ENCODE peak calls at places on chromosomes 7 and 10, in six cellular contexts. One of them, this sample, is unnamed.

GRCh38 chr10:111392159-111392558 is 315.3 kb downstream of the ADRA2A start:
- DNase-seq in endothelial cell of umbilical vein: no peak
- DNase-seq in H1: no peak
- DNase-seq in SK-N-SH: no peak
- DNase-seq in A549: no peak
- DNase-seq in HCT116: no peak
- DNase-seq in this sample: no peak

GRCh38 chr7:149772821-149773425 is 465 bp downstream of the ZNF467 start:
- DNase-seq in endothelial cell of umbilical vein: peak
- DNase-seq in SK-N-SH: no peak
- DNase-seq in HCT116: no peak
- DNase-seq in H1: no peak
- DNase-seq in A549: no peak
- DNase-seq in this sample: peak

GRCh38 chr7:142792129-142792528 is 21.4 kb downstream of the PRSS2 start:
- DNase-seq in SK-N-SH: no peak
- DNase-seq in endothelial cell of umbilical vein: no peak
- DNase-seq in H1: no peak
- DNase-seq in A549: no peak
- DNase-seq in HCT116: no peak
- DNase-seq in this sample: no peak

GRCh38 chr7:137000621-137001020 is 132.2 kb downstream of the CHRM2 start:
- DNase-seq in SK-N-SH: no peak
- DNase-seq in A549: no peak
- DNase-seq in HCT116: no peak
- DNase-seq in endothelial cell of umbilical vein: no peak
- DNase-seq in H1: no peak
- DNase-seq in this sample: no peak

GRCh38 chr10:3874988-3875841 is 90.2 kb upstream of the KLF6 start:
- DNase-seq in A549: no peak
- DNase-seq in H1: no peak
- DNase-seq in endothelial cell of umbilical vein: no peak
- DNase-seq in HCT116: no peak
- DNase-seq in SK-N-SH: no peak
- DNase-seq in this sample: no peak

GRCh38 chr7:94445696-94446194 is 51.0 kb downstream of the COL1A2 start:
- DNase-seq in SK-N-SH: no peak
- DNase-seq in A549: no peak
- DNase-seq in H1: no peak
- DNase-seq in HCT116: no peak
- DNase-seq in endothelial cell of umbilical vein: no peak
- DNase-seq in this sample: no peak

GRCh38 chr7:98266840-98267239 is 14.6 kb upstream of the BRI3 start:
- DNase-seq in endothelial cell of umbilical vein: no peak
- DNase-seq in H1: no peak
- DNase-seq in SK-N-SH: peak
- DNase-seq in A549: no peak
- DNase-seq in HCT116: no peak
- DNase-seq in this sample: peak

GRCh38 chr10:131251146-131251541 is 60.4 kb downstream of the TCERG1L start:
- DNase-seq in SK-N-SH: no peak
- DNase-seq in HCT116: no peak
- DNase-seq in A549: no peak
- DNase-seq in endothelial cell of umbilical vein: no peak
- DNase-seq in H1: no peak
- DNase-seq in this sample: no peak

GRCh38 chr7:127776776-127777390 is 124.9 kb downstream of the SND1 start:
- DNase-seq in HCT116: no peak
- DNase-seq in endothelial cell of umbilical vein: no peak
- DNase-seq in H1: no peak
- DNase-seq in SK-N-SH: no peak
- DNase-seq in A549: no peak
- DNase-seq in this sample: no peak

GRCh38 chr7:157386979-157387800 is 50.4 kb downstream of the DNAJB6 start:
- DNase-seq in endothelial cell of umbilical vein: peak
- DNase-seq in A549: peak
- DNase-seq in H1: peak
- DNase-seq in SK-N-SH: peak
- DNase-seq in HCT116: peak
- DNase-seq in this sample: peak

GRCh38 chr10:32629910-32630309 is 184.0 kb downstream of the CCDC7 start:
- DNase-seq in HCT116: no peak
- DNase-seq in H1: no peak
- DNase-seq in A549: no peak
- DNase-seq in endothelial cell of umbilical vein: no peak
- DNase-seq in SK-N-SH: no peak
- DNase-seq in this sample: no peak

GRCh38 chr10:48494611-48495010 is 110.3 kb downstream of the ARHGAP22 start:
- DNase-seq in endothelial cell of umbilical vein: no peak
- DNase-seq in H1: no peak
- DNase-seq in HCT116: no peak
- DNase-seq in SK-N-SH: no peak
- DNase-seq in A549: no peak
- DNase-seq in this sample: no peak

GRCh38 chr7:102875700-102876192 is 37.1 kb upstream of the LRRC17 start:
- DNase-seq in SK-N-SH: no peak
- DNase-seq in HCT116: peak
- DNase-seq in H1: peak
- DNase-seq in endothelial cell of umbilical vein: peak
- DNase-seq in A549: peak
- DNase-seq in this sample: peak

GRCh38 chr7:132419538-132419937 is 156.7 kb downstream of the PLXNA4 start:
- DNase-seq in A549: no peak
- DNase-seq in H1: no peak
- DNase-seq in HCT116: no peak
- DNase-seq in endothelial cell of umbilical vein: peak
- DNase-seq in SK-N-SH: no peak
- DNase-seq in this sample: no peak

GRCh38 chr7:41292457-41292856 is 410.4 kb downstream of the INHBA start:
- DNase-seq in HCT116: no peak
- DNase-seq in H1: no peak
- DNase-seq in SK-N-SH: no peak
- DNase-seq in endothelial cell of umbilical vein: no peak
- DNase-seq in A549: no peak
- DNase-seq in this sample: no peak

GRCh38 chr10:132559538-132559937 is 22.0 kb downstream of the INPP5A start:
- DNase-seq in SK-N-SH: no peak
- DNase-seq in A549: no peak
- DNase-seq in endothelial cell of umbilical vein: no peak
- DNase-seq in H1: no peak
- DNase-seq in HCT116: no peak
- DNase-seq in this sample: peak

GRCh38 chr10:69801094-69801433 is 642 bp upstream of the COL13A1 start:
- DNase-seq in endothelial cell of umbilical vein: peak
- DNase-seq in SK-N-SH: peak
- DNase-seq in HCT116: peak
- DNase-seq in A549: peak
- DNase-seq in H1: no peak
- DNase-seq in this sample: peak

GRCh38 chr10:70772627-70773026 is 12.6 kb downstream of the TBATA start:
- DNase-seq in H1: no peak
- DNase-seq in SK-N-SH: peak
- DNase-seq in A549: no peak
- DNase-seq in HCT116: no peak
- DNase-seq in endothelial cell of umbilical vein: no peak
- DNase-seq in this sample: no peak

GRCh38 chr7:6142871-6143380 is 111.8 kb downstream of the ANKRD61 start:
- DNase-seq in A549: no peak
- DNase-seq in SK-N-SH: no peak
- DNase-seq in endothelial cell of umbilical vein: no peak
- DNase-seq in HCT116: no peak
- DNase-seq in H1: no peak
- DNase-seq in this sample: no peak

GRCh38 chr10:106971411-106971831 is 193.1 kb downstream of the SORCS1 start:
- DNase-seq in HCT116: no peak
- DNase-seq in endothelial cell of umbilical vein: no peak
- DNase-seq in A549: no peak
- DNase-seq in SK-N-SH: no peak
- DNase-seq in H1: no peak
- DNase-seq in this sample: no peak

GRCh38 chr10:99681553-99681952 is 22.2 kb downstream of the ENTPD7 start:
- DNase-seq in A549: no peak
- DNase-seq in endothelial cell of umbilical vein: no peak
- DNase-seq in SK-N-SH: no peak
- DNase-seq in H1: no peak
- DNase-seq in HCT116: no peak
- DNase-seq in this sample: peak

GRCh38 chr7:19944363-19945120 is 171.1 kb upstream of the TMEM196 start:
- DNase-seq in endothelial cell of umbilical vein: no peak
- DNase-seq in HCT116: peak
- DNase-seq in H1: no peak
- DNase-seq in A549: no peak
- DNase-seq in SK-N-SH: no peak
- DNase-seq in this sample: no peak

DNA sequence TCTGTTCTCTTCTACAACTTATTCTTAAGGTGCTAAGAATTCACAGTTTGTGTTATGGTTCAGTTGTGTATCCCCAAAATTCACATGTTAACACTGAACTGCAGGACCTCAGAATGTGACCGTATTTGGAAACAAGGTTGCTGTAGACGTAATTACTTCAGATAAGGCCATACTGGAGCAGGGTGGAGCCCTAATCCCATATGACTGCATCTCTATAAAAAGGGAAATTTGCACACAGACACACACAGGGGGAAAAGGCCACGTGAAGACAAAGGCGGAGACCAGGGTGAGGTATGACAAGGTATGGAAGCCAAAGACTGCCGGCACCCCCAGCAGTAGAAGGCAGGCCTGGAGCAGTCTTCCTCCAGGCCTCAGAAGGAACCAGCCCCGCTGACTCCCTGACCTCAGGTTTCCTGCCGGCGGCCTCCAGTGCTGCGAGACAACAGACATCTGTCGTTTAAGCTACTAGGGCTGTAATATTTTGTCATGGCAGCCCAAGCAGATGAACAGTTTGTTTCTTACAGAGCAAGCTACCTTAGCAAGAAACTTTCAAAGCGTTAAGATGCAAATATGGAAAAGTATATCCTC is 98.7 kb downstream of the PROSER2 start:
- DNase-seq in A549: no peak
- DNase-seq in SK-N-SH: no peak
- DNase-seq in H1: no peak
- DNase-seq in HCT116: no peak
- DNase-seq in endothelial cell of umbilical vein: peak
- DNase-seq in this sample: no peak
- TF ChIP-seq MAX in A549: no peak
- TF ChIP-seq MAX in SK-N-SH: no peak
- TF ChIP-seq MAX in H1: no peak
- TF ChIP-seq MAX in HCT116: no peak
- TF ChIP-seq MAX in endothelial cell of umbilical vein: no peak
- TF ChIP-seq MAX in this sample: no peak

GRCh38 chr10:6928531-6929080 is 348.5 kb upstream of the PRKCQ start:
- DNase-seq in SK-N-SH: no peak
- DNase-seq in HCT116: no peak
- DNase-seq in A549: no peak
- DNase-seq in endothelial cell of umbilical vein: no peak
- DNase-seq in H1: no peak
- DNase-seq in this sample: no peak
- H3K4me3 ChIP-seq in SK-N-SH: no peak
- H3K4me3 ChIP-seq in HCT116: no peak
- H3K4me3 ChIP-seq in A549: no peak
- H3K4me3 ChIP-seq in endothelial cell of umbilical vein: no peak
- H3K4me3 ChIP-seq in H1: no peak
- H3K4me3 ChIP-seq in this sample: peak

GRCh38 chr7:114413741-114414140 is 874 bp upstream of the FOXP2 start:
- DNase-seq in endothelial cell of umbilical vein: no peak
- DNase-seq in HCT116: no peak
- DNase-seq in H1: no peak
- DNase-seq in A549: no peak
- DNase-seq in SK-N-SH: no peak
- DNase-seq in this sample: no peak

GRCh38 chr7:114415054-114415997 is 711 bp downstream of the FOXP2 start:
- DNase-seq in A549: no peak
- DNase-seq in SK-N-SH: no peak
- DNase-seq in H1: no peak
- DNase-seq in HCT116: no peak
- DNase-seq in endothelial cell of umbilical vein: no peak
- DNase-seq in this sample: no peak

GRCh38 chr7:114416089-114416990 is 1.7 kb downstream of the FOXP2 start:
- DNase-seq in H1: no peak
- DNase-seq in A549: no peak
- DNase-seq in endothelial cell of umbilical vein: no peak
- DNase-seq in SK-N-SH: no peak
- DNase-seq in HCT116: no peak
- DNase-seq in this sample: no peak

GRCh38 chr7:114412548-114412947 is 2.1 kb upstream of the FOXP2 start:
- DNase-seq in HCT116: no peak
- DNase-seq in A549: no peak
- DNase-seq in endothelial cell of umbilical vein: no peak
- DNase-seq in H1: no peak
- DNase-seq in SK-N-SH: no peak
- DNase-seq in this sample: no peak

GRCh38 chr7:114414151-114415053 is at the start of gene FOXP2:
- DNase-seq in SK-N-SH: no peak
- DNase-seq in H1: no peak
- DNase-seq in HCT116: no peak
- DNase-seq in A549: peak
- DNase-seq in endothelial cell of umbilical vein: peak
- DNase-seq in this sample: no peak
- TF ChIP-seq MAX in SK-N-SH: no peak
- TF ChIP-seq MAX in H1: no peak
- TF ChIP-seq MAX in HCT116: no peak
- TF ChIP-seq MAX in A549: no peak
- TF ChIP-seq MAX in endothelial cell of umbilical vein: no peak
- TF ChIP-seq MAX in this sample: no peak

GRCh38 chr7:27144799-27145166 is 1.3 kb upstream of the HOXA5 start:
- DNase-seq in HCT116: no peak
- DNase-seq in H1: no peak
- DNase-seq in A549: no peak
- DNase-seq in SK-N-SH: peak
- DNase-seq in endothelial cell of umbilical vein: no peak
- DNase-seq in this sample: no peak
- H3K4me3 ChIP-seq in HCT116: no peak
- H3K4me3 ChIP-seq in H1: no peak
- H3K4me3 ChIP-seq in A549: no peak
- H3K4me3 ChIP-seq in SK-N-SH: no peak
- H3K4me3 ChIP-seq in endothelial cell of umbilical vein: no peak
- H3K4me3 ChIP-seq in this sample: no peak